ENCODE peak calls at places on chromosomes 1 and 21, in six cellular contexts. One of them, this sample, is unnamed.

GRCh38 chr1:194367121-194367520 is 1180.7 kb upstream of the B3GALT2 start:
- DNase-seq in colonic mucosa: no peak
- DNase-seq in WERI-Rb-1: no peak
- DNase-seq in astrocyte of the cerebellum: no peak
- DNase-seq in lower leg skin: no peak
- DNase-seq in cardiac fibroblast: no peak
- DNase-seq in this sample: no peak

GRCh38 chr1:91889717-91890459 is 3.9 kb upstream of the TGFBR3 start:
- DNase-seq in colonic mucosa: no peak
- DNase-seq in WERI-Rb-1: no peak
- DNase-seq in astrocyte of the cerebellum: no peak
- DNase-seq in lower leg skin: no peak
- DNase-seq in cardiac fibroblast: peak; percentile 57
- DNase-seq in this sample: peak; percentile 40

GRCh38 chr21:16536661-16537359 is 807.0 kb downstream of the USP25 start:
- DNase-seq in colonic mucosa: no peak
- DNase-seq in WERI-Rb-1: no peak
- DNase-seq in astrocyte of the cerebellum: peak; percentile 57
- DNase-seq in lower leg skin: no peak
- DNase-seq in cardiac fibroblast: peak; percentile 68
- DNase-seq in this sample: peak; percentile 54

GRCh38 chr1:46179138-46180081 is 3.1 kb upstream of the P3R3URF start:
- DNase-seq in colonic mucosa: peak; percentile 90
- DNase-seq in WERI-Rb-1: peak; percentile 85
- DNase-seq in astrocyte of the cerebellum: peak; percentile 80
- DNase-seq in lower leg skin: peak; percentile 89
- DNase-seq in cardiac fibroblast: peak; percentile 91
- DNase-seq in this sample: peak; percentile 86

GRCh38 chr1:162151900-162152829 is 82.7 kb downstream of the NOS1AP start:
- DNase-seq in colonic mucosa: no peak
- DNase-seq in WERI-Rb-1: no peak
- DNase-seq in astrocyte of the cerebellum: peak; percentile 67
- DNase-seq in lower leg skin: no peak
- DNase-seq in cardiac fibroblast: peak; percentile 79
- DNase-seq in this sample: peak; percentile 99

GRCh38 chr1:113153116-113153803 is 80.3 kb downstream of the LRIG2 start:
- DNase-seq in colonic mucosa: peak; percentile 51
- DNase-seq in WERI-Rb-1: no peak
- DNase-seq in astrocyte of the cerebellum: no peak
- DNase-seq in lower leg skin: no peak
- DNase-seq in cardiac fibroblast: peak; percentile 26
- DNase-seq in this sample: no peak

GRCh38 chr1:84145051-84145450 is 980 bp downstream of the PRKACB start:
- DNase-seq in colonic mucosa: peak; percentile 41
- DNase-seq in WERI-Rb-1: no peak
- DNase-seq in astrocyte of the cerebellum: no peak
- DNase-seq in lower leg skin: no peak
- DNase-seq in cardiac fibroblast: peak; percentile 31
- DNase-seq in this sample: no peak

GRCh38 chr1:7768583-7768982 is 2.5 kb upstream of the VAMP3 start:
- DNase-seq in colonic mucosa: no peak
- DNase-seq in WERI-Rb-1: no peak
- DNase-seq in astrocyte of the cerebellum: no peak
- DNase-seq in lower leg skin: no peak
- DNase-seq in cardiac fibroblast: no peak
- DNase-seq in this sample: no peak

GRCh38 chr1:152622803-152623202 is at the start of gene LCE3A:
- DNase-seq in colonic mucosa: no peak
- DNase-seq in WERI-Rb-1: no peak
- DNase-seq in astrocyte of the cerebellum: no peak
- DNase-seq in lower leg skin: no peak
- DNase-seq in cardiac fibroblast: no peak
- DNase-seq in this sample: no peak

GRCh38 chr1:227058321-227058751 is 118.2 kb downstream of the COQ8A start:
- DNase-seq in colonic mucosa: no peak
- DNase-seq in WERI-Rb-1: no peak
- DNase-seq in astrocyte of the cerebellum: peak; percentile 66
- DNase-seq in lower leg skin: no peak
- DNase-seq in cardiac fibroblast: peak; percentile 76
- DNase-seq in this sample: peak; percentile 85

GRCh38 chr1:232127190-232127589 is 500.6 kb downstream of the DISC1 start:
- DNase-seq in colonic mucosa: no peak
- DNase-seq in WERI-Rb-1: no peak
- DNase-seq in astrocyte of the cerebellum: no peak
- DNase-seq in lower leg skin: no peak
- DNase-seq in cardiac fibroblast: peak; percentile 90
- DNase-seq in this sample: peak; percentile 67

GRCh38 chr1:186297439-186297838 is 77.6 kb downstream of the TPR start:
- DNase-seq in colonic mucosa: no peak
- DNase-seq in WERI-Rb-1: no peak
- DNase-seq in astrocyte of the cerebellum: no peak
- DNase-seq in lower leg skin: no peak
- DNase-seq in cardiac fibroblast: peak; percentile 3
- DNase-seq in this sample: no peak
- TF ChIP-seq CTCF in colonic mucosa: no peak
- TF ChIP-seq CTCF in WERI-Rb-1: no peak
- TF ChIP-seq CTCF in astrocyte of the cerebellum: no peak
- TF ChIP-seq CTCF in lower leg skin: no peak
- TF ChIP-seq CTCF in cardiac fibroblast: no peak
- TF ChIP-seq CTCF in this sample: no peak

DNA sequence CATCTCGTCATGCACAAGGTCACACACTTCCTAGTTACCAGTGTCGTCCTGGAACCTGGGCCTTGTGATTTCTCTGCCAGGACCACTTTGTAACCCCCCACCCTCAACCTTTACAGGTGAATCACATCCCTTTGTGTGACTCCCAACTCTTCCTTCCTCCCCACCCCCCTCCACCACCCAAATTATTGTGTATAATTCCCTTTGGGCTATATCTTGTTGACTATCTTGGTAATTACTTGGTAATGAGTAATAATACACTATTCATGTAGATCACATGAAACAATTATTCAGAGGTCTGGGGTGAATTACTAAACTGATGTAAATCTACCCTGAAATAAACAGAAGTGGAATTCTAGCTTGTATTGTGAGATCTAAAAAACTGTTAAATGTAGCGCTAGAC is 1.7 kb downstream of the KCNK1 start:
- DNase-seq in colonic mucosa: no peak
- DNase-seq in WERI-Rb-1: no peak
- DNase-seq in astrocyte of the cerebellum: no peak
- DNase-seq in lower leg skin: no peak
- DNase-seq in cardiac fibroblast: no peak
- DNase-seq in this sample: no peak
- H3K4me3 ChIP-seq in colonic mucosa: peak overlapping the region; percentile 49
- H3K4me3 ChIP-seq in WERI-Rb-1: no peak overlapping the region
- H3K4me3 ChIP-seq in astrocyte of the cerebellum: peak overlapping the region; percentile 68
- H3K4me3 ChIP-seq in lower leg skin: no peak overlapping the region
- H3K4me3 ChIP-seq in cardiac fibroblast: no peak overlapping the region
- H3K4me3 ChIP-seq in this sample: no peak overlapping the region

DNA sequence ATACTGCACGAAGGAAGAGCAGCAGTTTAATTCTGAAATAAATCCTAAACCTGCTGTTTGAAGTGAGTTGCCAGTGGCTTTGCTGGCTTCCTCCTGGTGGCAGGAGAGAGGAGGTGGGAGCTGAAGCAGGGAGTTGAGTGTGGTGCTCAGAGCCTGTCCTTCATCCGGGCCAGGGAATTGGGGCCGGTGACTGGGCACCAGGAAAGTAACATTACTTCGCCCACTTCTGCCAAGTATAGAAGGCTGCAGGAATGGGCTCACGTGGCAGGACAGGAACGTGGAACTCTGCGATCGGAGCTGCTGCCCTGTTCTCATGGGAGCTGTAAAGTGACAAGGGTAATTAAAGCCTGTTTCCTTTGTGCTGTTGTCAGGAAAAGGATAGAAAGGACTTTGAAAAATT is 8.7 kb downstream of the TOR3A start:
- DNase-seq in colonic mucosa: no peak
- DNase-seq in WERI-Rb-1: no peak
- DNase-seq in astrocyte of the cerebellum: no peak
- DNase-seq in lower leg skin: no peak
- DNase-seq in cardiac fibroblast: no peak
- DNase-seq in this sample: no peak
- TF ChIP-seq CTCF in colonic mucosa: no peak
- TF ChIP-seq CTCF in WERI-Rb-1: peak; percentile 31
- TF ChIP-seq CTCF in astrocyte of the cerebellum: peak; percentile 24
- TF ChIP-seq CTCF in lower leg skin: no peak
- TF ChIP-seq CTCF in cardiac fibroblast: peak; percentile 4
- TF ChIP-seq CTCF in this sample: peak; percentile 8

GRCh38 chr1:168706376-168706995 is 22.5 kb downstream of the DPT start:
- DNase-seq in colonic mucosa: no peak
- DNase-seq in WERI-Rb-1: no peak
- DNase-seq in astrocyte of the cerebellum: peak; percentile 49
- DNase-seq in lower leg skin: no peak
- DNase-seq in cardiac fibroblast: no peak
- DNase-seq in this sample: no peak
- H3K4me3 ChIP-seq in colonic mucosa: no peak overlapping the region
- H3K4me3 ChIP-seq in WERI-Rb-1: no peak overlapping the region
- H3K4me3 ChIP-seq in astrocyte of the cerebellum: no peak overlapping the region
- H3K4me3 ChIP-seq in lower leg skin: no peak overlapping the region
- H3K4me3 ChIP-seq in cardiac fibroblast: no peak overlapping the region
- H3K4me3 ChIP-seq in this sample: no peak overlapping the region

DNA sequence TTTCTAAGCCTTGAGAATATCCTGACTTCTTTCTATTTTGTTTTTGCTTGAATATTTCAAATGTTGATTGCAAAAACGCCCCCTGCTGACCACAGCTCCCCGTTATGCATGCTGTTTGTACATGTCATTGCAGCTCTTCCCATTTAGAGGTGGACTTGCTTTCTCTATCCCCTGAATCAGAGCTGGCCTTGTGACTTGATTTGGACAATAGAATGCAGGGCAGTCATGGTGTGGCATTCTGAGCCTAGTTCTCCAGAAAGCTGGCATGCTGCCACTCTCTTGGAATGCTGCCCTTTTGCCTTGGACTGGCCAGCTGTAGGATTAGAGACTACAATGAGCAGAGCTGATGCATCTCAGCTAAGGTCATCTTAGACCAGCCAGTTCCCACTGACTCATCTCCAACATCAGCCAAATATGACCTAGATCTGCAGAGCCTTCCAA is 1561.5 kb downstream of the MRPL39 start:
- DNase-seq in colonic mucosa: peak; percentile 27
- DNase-seq in WERI-Rb-1: peak; percentile 33
- DNase-seq in astrocyte of the cerebellum: peak; percentile 98
- DNase-seq in lower leg skin: no peak
- DNase-seq in cardiac fibroblast: peak; percentile 98
- DNase-seq in this sample: peak; percentile 48
- TF ChIP-seq CTCF in colonic mucosa: no peak
- TF ChIP-seq CTCF in WERI-Rb-1: peak; percentile 52
- TF ChIP-seq CTCF in astrocyte of the cerebellum: peak; percentile 65
- TF ChIP-seq CTCF in lower leg skin: no peak
- TF ChIP-seq CTCF in cardiac fibroblast: peak; percentile 51
- TF ChIP-seq CTCF in this sample: no peak

GRCh38 chr1:247536340-247536739 is at the start of gene OR2C3:
- DNase-seq in colonic mucosa: no peak
- DNase-seq in WERI-Rb-1: no peak
- DNase-seq in astrocyte of the cerebellum: no peak
- DNase-seq in lower leg skin: no peak
- DNase-seq in cardiac fibroblast: no peak
- DNase-seq in this sample: no peak

GRCh38 chr1:247535402-247535801 is 838 bp downstream of the OR2C3 start:
- DNase-seq in colonic mucosa: no peak
- DNase-seq in WERI-Rb-1: no peak
- DNase-seq in astrocyte of the cerebellum: no peak
- DNase-seq in lower leg skin: no peak
- DNase-seq in cardiac fibroblast: no peak
- DNase-seq in this sample: no peak

GRCh38 chr1:247528812-247529474 is 7.3 kb downstream of the OR2C3 start:
- DNase-seq in colonic mucosa: no peak
- DNase-seq in WERI-Rb-1: no peak
- DNase-seq in astrocyte of the cerebellum: no peak
- DNase-seq in lower leg skin: no peak
- DNase-seq in cardiac fibroblast: no peak
- DNase-seq in this sample: no peak

GRCh38 chr1:247531937-247532336 is 4.3 kb downstream of the OR2C3 start:
- DNase-seq in colonic mucosa: no peak
- DNase-seq in WERI-Rb-1: peak; percentile 16
- DNase-seq in astrocyte of the cerebellum: no peak
- DNase-seq in lower leg skin: no peak
- DNase-seq in cardiac fibroblast: no peak
- DNase-seq in this sample: no peak

GRCh38 chr1:247530785-247531184 is 5.5 kb downstream of the OR2C3 start:
- DNase-seq in colonic mucosa: no peak
- DNase-seq in WERI-Rb-1: no peak
- DNase-seq in astrocyte of the cerebellum: no peak
- DNase-seq in lower leg skin: no peak
- DNase-seq in cardiac fibroblast: no peak
- DNase-seq in this sample: no peak
- H3K4me3 ChIP-seq in colonic mucosa: no peak overlapping the region
- H3K4me3 ChIP-seq in WERI-Rb-1: no peak overlapping the region
- H3K4me3 ChIP-seq in astrocyte of the cerebellum: no peak overlapping the region
- H3K4me3 ChIP-seq in lower leg skin: no peak overlapping the region
- H3K4me3 ChIP-seq in cardiac fibroblast: no peak overlapping the region
- H3K4me3 ChIP-seq in this sample: no peak overlapping the region

GRCh38 chr1:90434460-90434859 is 282.6 kb downstream of the BARHL2 start:
- DNase-seq in colonic mucosa: no peak
- DNase-seq in WERI-Rb-1: peak; percentile 13
- DNase-seq in astrocyte of the cerebellum: no peak
- DNase-seq in lower leg skin: no peak
- DNase-seq in cardiac fibroblast: peak; percentile 5
- DNase-seq in this sample: no peak
- TF ChIP-seq CTCF in colonic mucosa: no peak
- TF ChIP-seq CTCF in WERI-Rb-1: peak; percentile 29
- TF ChIP-seq CTCF in astrocyte of the cerebellum: peak; percentile 20
- TF ChIP-seq CTCF in lower leg skin: no peak
- TF ChIP-seq CTCF in cardiac fibroblast: no peak
- TF ChIP-seq CTCF in this sample: peak; percentile 3

DNA sequence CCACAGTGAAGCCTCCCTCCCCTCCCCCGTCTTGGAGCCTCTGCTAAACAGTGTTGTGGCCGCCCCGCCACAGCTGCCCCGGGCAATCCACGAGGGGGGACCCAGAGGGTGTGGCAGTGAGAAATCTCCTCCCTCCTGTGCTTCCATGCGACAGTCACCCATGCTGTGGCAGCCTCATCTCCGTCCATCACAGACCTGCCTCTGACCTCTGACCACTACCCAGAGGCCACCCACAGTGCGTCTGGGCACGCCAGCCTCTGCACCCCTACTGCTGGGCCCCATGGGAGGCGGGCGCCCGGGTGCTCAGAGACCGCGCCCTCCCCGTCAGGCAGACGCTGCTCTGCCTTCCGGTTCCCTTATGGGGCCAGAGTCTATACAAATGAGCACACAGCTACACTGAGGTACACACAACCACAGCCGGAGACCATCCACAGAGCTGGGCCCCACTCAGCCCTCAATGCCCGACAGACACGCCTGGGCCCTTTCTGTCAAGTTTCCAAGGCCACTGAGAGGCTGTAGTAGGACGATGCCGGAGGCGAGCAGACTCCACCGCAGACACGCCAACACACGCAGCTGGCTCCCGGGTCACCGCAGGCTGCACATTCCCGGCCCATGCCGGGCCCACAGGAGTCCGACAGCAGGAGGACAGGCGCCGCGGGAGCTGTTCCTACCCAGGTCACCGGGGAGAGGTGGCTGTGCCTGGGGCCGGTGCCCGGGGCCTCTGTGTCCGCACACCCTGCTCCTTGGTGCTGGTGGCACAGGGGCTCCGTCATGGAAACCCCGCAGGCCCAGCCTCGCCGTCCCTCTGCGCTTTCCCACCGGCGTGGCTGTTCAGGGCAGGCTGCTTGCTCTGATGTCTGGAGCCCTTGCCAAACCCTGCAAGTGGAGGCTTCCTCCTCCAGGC is 23.9 kb upstream of the TMEM52 start:
- DNase-seq in colonic mucosa: no peak
- DNase-seq in WERI-Rb-1: no peak
- DNase-seq in astrocyte of the cerebellum: no peak
- DNase-seq in lower leg skin: no peak
- DNase-seq in cardiac fibroblast: no peak
- DNase-seq in this sample: no peak
- H3K4me3 ChIP-seq in colonic mucosa: no peak overlapping the region
- H3K4me3 ChIP-seq in WERI-Rb-1: no peak overlapping the region
- H3K4me3 ChIP-seq in astrocyte of the cerebellum: no peak overlapping the region
- H3K4me3 ChIP-seq in lower leg skin: no peak overlapping the region
- H3K4me3 ChIP-seq in cardiac fibroblast: no peak overlapping the region
- H3K4me3 ChIP-seq in this sample: no peak overlapping the region

GRCh38 chr1:60126733-60127132 is 53.2 kb upstream of the C1orf87 start:
- DNase-seq in colonic mucosa: no peak
- DNase-seq in WERI-Rb-1: peak; percentile 60
- DNase-seq in astrocyte of the cerebellum: no peak
- DNase-seq in lower leg skin: no peak
- DNase-seq in cardiac fibroblast: peak; percentile 5
- DNase-seq in this sample: peak; percentile 28
- TF ChIP-seq CTCF in colonic mucosa: no peak
- TF ChIP-seq CTCF in WERI-Rb-1: peak; percentile 61
- TF ChIP-seq CTCF in astrocyte of the cerebellum: no peak
- TF ChIP-seq CTCF in lower leg skin: no peak
- TF ChIP-seq CTCF in cardiac fibroblast: no peak
- TF ChIP-seq CTCF in this sample: peak; percentile 31

This sample was measured in fibroblast of villous mesenchyme.